ENCODE peak calls at places on chromosome 21, in five cellular contexts. T, U, F, G and S are unnamed samples. For H3K27me3, the result is how much of the 10 kb centered on the place peaks cover.

GRCh38 chr21:30444204-30444603 is 4.1 kb downstream of the KRTAP15-1 start:
- DNase-seq in T (no peak), U (no peak), F (no peak), G (no peak), S (peak)

GRCh38 chr21:40200962-40201361 is 333.7 kb downstream of the PCP4 start:
- DNase-seq in T (no peak), U (no peak), F (no peak), G (no peak), S (no peak)

GRCh38 chr21:29053656-29054055 is 19.8 kb downstream of the CCT8 start:
- DNase-seq in T (no peak), U (no peak), F (no peak), G (peak), S (no peak)

GRCh38 chr21:42624095-42624830 is 29.2 kb upstream of the PDE9A start:
- DNase-seq in T (no peak), U (no peak), F (no peak), G (no peak), S (no peak)

GRCh38 chr21:28781602-28782274 is 210.9 kb downstream of the LTN1 start:
- DNase-seq in T (no peak), U (peak), F (no peak), G (peak), S (peak)

GRCh38 chr21:41707231-41707988 is 59.4 kb downstream of the RIPK4 start:
- DNase-seq in T (no peak), U (no peak), F (no peak), G (no peak), S (no peak)

GRCh38 chr21:39687069-39687468 is 57.9 kb upstream of the IGSF5 start:
- DNase-seq in T (no peak), U (no peak), F (no peak), G (no peak), S (no peak)

GRCh38 chr21:43803558-43804300 is 14.4 kb downstream of the RRP1 start:
- DNase-seq in T (no peak), U (no peak), F (no peak), G (no peak), S (no peak)

GRCh38 chr21:41846033-41846317 is 33.2 kb downstream of the PRDM15 start:
- DNase-seq in T (no peak), U (no peak), F (no peak), G (no peak), S (no peak)

GRCh38 chr21:31176080-31176551 is 137.8 kb upstream of the KRTAP19-8 start:
- DNase-seq in T (no peak), U (no peak), F (no peak), G (no peak), S (no peak)

GRCh38 chr21:32975811-32976507 is 49.8 kb upstream of the OLIG2 start:
- DNase-seq in T (no peak), U (no peak), F (no peak), G (no peak), S (no peak)
- H3K27me3 ChIP-seq in T (under half), U (under half), F (under half), G (under half), S (under half)

DNA sequence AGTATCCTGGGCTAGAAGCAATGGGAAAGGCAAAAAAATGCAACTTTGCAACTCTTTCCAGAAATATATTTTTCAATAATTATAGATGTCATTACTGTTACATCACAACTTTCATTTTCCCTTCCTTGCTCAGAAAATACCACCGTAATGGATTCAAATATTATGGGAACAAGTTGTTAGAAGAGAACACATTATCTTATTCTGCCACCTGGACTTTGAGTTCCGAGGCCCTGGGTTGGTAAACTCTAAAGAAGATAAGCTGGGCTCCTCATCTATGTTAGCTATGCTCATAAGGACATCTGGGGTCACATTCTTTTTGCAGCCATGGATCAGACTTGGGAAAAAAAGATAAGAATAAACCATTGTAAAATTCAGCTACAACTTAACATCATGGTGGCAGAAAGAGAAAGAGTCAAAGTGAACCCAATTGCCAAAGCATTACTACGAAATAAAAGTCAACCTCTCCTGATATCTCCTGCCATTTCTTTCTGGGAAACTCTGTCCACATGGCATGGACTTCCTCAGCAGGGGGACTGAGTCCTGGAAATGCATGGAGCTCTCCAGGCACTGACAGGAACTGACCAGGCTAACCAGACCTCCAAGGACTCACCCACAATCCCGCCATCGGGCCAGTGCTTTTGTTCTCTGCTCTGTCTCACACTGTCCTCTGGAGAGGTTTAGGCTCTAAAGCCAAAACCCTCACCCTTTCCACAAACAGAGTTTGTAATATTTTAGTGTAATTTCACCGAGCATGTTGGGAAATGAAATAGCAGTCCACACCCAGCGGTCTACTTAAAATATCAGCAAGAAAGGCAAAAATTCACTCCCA is 499.1 kb upstream of the RUNX1 start:
- DNase-seq in T (no peak), U (peak), F (no peak), G (no peak), S (no peak)
- H3K27me3 ChIP-seq in T (under half), U (under half), F (under half), G (under half), S (under half)

GRCh38 chr21:33069645-33069993 is 322 bp upstream of the OLIG1 start:
- DNase-seq in T (no peak), U (no peak), F (no peak), G (no peak), S (no peak)

GRCh38 chr21:33067045-33067444 is 2.9 kb upstream of the OLIG1 start:
- DNase-seq in T (no peak), U (no peak), F (no peak), G (no peak), S (no peak)

GRCh38 chr21:33069994-33070811 is at the start of gene OLIG1:
- DNase-seq in T (peak), U (no peak), F (no peak), G (peak), S (peak)

GRCh38 chr21:33069243-33069642 is 698 bp upstream of the OLIG1 start:
- DNase-seq in T (no peak), U (no peak), F (no peak), G (no peak), S (no peak)

DNA sequence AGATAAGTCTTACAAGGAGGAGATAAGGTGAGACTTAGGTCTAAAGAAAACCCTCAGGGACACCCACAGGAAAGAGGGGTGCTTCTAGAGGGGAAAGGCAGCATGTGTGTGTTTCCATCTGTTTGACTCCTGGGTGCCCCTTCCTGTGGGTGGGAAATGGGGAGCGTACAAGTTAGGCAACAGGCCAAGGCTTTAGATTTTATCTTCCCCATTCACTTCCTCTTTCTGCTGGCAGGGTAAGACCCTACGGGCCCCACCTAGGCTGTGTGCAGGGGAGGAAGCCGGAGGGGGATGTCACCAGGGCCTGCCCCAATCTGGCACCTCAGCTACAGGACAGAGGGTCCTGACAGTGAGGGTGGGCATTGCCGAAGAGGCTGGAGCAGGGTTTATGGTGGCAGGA is 2.5 kb upstream of the OLIG1 start:
- DNase-seq in T (no peak), U (no peak), F (no peak), G (no peak), S (no peak)
- H3K27me3 ChIP-seq in T (under half), U (under half), F (half or more), G (half or more), S (half or more)

GRCh38 chr21:45787371-45787770 is 143.8 kb downstream of the PCBP3 start:
- DNase-seq in T (no peak), U (no peak), F (no peak), G (no peak), S (no peak)
- H3K27me3 ChIP-seq in T (under half), U (under half), F (under half), G (under half), S (under half)

DNA sequence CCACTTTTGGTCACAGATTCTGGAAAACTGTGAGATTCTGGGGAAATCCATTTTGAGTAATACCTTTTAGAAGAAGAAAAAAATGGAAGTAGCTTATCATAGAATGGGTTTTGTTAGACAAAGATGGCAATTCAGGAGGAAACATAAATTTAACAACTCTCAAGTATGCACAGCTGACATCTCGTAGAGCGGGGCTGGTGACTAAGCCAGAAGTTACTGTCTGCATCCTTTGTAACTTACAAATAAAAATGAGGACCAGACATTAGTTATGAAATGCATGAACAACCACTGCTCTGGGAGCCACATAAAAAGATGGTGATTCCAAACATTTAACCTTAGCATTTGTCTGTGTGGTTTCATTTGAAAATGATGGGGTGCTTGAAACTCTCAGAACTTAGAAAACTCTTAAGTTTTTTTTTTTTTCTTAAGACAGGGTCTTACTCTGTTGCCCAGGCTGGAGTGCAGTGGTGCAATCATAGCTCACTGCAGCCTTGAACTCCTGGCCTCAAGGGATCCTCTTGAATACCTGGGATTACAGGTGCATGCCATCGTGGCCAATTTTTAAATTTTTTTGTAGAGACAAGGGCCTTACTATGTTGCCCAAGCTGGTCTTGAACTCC is 49.2 kb upstream of the ATP5PO start:
- DNase-seq in T (no peak), U (no peak), F (no peak), G (peak), S (no peak)
- H3K27me3 ChIP-seq in T (under half), U (under half), F (under half), G (under half), S (under half)

DNA sequence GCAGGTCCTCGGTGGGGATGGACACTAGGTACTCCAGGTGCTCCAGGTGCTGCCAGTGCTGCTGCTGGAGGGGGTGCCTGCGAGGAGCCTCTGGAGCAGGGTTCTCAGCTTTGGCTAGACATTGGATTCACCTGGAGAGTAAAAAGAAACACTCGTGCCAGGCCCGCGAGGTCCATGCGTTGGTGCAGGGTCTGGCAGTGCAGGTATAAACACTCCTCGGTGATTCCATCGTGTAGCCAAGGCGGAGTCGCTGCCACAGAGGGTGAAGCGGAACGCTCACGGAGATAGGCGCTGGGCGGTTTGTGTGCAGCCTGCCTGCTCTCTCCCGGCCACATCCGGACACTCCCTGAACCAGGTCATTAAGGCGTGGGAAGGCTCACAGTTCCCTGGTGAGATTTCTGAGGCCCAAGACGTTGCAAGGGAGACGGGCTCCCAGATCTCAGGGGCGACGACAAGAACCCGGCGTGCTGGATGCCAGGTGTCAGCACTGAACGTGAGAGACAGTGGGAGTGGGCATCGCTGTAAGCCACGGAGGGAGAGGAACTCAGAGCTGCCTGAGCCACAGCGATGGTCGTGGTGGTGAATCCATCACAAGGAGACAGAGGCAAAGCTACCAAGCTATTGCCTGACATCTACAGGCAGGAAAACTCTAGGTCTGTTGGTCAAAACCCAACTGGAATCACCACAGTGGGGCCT is 17.2 kb upstream of the SUMO3 start:
- DNase-seq in T (no peak), U (peak), F (no peak), G (no peak), S (no peak)
- H3K27me3 ChIP-seq in T (under half), U (under half), F (under half), G (under half), S (under half)

GRCh38 chr21:37970548-37970947 is 54.3 kb upstream of the KCNJ6 start:
- DNase-seq in T (no peak), U (no peak), F (no peak), G (no peak), S (no peak)
- H3K27me3 ChIP-seq in T (under half), U (under half), F (under half), G (under half), S (under half)

GRCh38 chr21:33688343-33688742 is 46.0 kb downstream of the ITSN1 start:
- DNase-seq in T (no peak), U (no peak), F (no peak), G (no peak), S (no peak)
- H3K27me3 ChIP-seq in T (under half), U (under half), F (under half), G (under half), S (under half)

GRCh38 chr21:46017148-46017547 is 35.6 kb downstream of the COL6A1 start:
- DNase-seq in T (no peak), U (no peak), F (no peak), G (no peak), S (no peak)
- H3K27me3 ChIP-seq in T (under half), U (under half), F (under half), G (under half), S (under half)

DNA sequence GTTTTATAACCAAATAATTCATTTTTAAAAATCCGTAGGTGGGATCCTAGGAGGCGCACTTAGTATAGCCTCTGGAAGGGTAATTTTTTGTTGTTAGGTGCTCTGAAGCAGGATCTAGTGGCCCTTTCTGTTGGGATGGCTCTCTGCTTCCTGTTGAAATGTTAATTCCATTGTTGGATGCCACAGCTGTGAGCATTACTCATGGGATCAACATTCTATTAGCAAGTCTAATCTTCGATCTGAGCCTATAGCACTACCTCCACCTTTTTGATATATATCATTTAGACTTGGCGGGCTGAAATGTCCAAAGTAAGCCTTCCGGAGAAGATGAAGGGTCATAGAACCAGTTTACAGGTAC is 1.3 kb downstream of the CXADR start:
- DNase-seq in T (no peak), U (no peak), F (no peak), G (no peak), S (no peak)
- H3K27me3 ChIP-seq in T (under half), U (under half), F (under half), G (under half), S (under half)